ENCODE peak calls at places on chromosomes 13 and 19, in six cellular contexts. D is tibial nerve, B is spleen, H is lower leg skin, G is H54, A is heart left ventricle. R is an unnamed sample.

GRCh38 chr13:26787961-26788360 is 27.4 kb upstream of the GPR12 start:
- DNase-seq in A (no peak), H (no peak), B (no peak), D (no peak), G (no peak), R (no peak)

GRCh38 chr13:109781384-109782065 is 4.9 kb downstream of the IRS2 start:
- DNase-seq in G (no peak), A (no peak), H (peak), B (no peak), D (no peak), R (no peak)

GRCh38 chr19:743168-743687 is 7.7 kb upstream of the MISP start:
- DNase-seq in D (no peak), A (peak), B (no peak), G (no peak), H (no peak), R (no peak)

GRCh38 chr19:54506079-54506478 is 3.4 kb downstream of the LAIR2 start:
- DNase-seq in G (no peak), D (no peak), B (no peak), A (no peak), H (no peak), R (no peak)

GRCh38 chr19:3576696-3577443 is 4.1 kb downstream of the HMG20B start:
- DNase-seq in D (no peak), G (no peak), H (no peak), B (no peak), A (peak), R (no peak)

GRCh38 chr19:6458695-6459355 is 767 bp downstream of the SLC25A23 start:
- DNase-seq in D (no peak), A (no peak), G (no peak), B (no peak), H (no peak), R (no peak)

GRCh38 chr13:58247080-58247479 is 615.5 kb downstream of the PCDH17 start:
- DNase-seq in D (no peak), H (no peak), A (no peak), G (no peak), B (no peak), R (no peak)

GRCh38 chr13:39779337-39780270 is 124.1 kb downstream of the COG6 start:
- DNase-seq in G (no peak), A (no peak), D (peak), B (no peak), H (no peak), R (no peak)

GRCh38 chr19:46404039-46404883 is 9.1 kb downstream of the CCDC8 start:
- DNase-seq in A (peak), G (no peak), D (peak), B (peak), H (no peak), R (no peak)

GRCh38 chr13:110758195-110758594 is 44.7 kb downstream of the ING1 start:
- DNase-seq in A (no peak), B (no peak), D (no peak), G (no peak), H (no peak), R (no peak)

GRCh38 chr19:17584132-17584531 is 28.7 kb downstream of the COLGALT1 start:
- DNase-seq in H (no peak), B (no peak), D (no peak), G (no peak), A (no peak), R (no peak)

GRCh38 chr19:20923077-20923871 is at the start of gene ZNF85:
- DNase-seq in A (peak), H (peak), G (peak), B (peak), D (peak), R (peak)

GRCh38 chr13:27797228-27797624 is 4.9 kb downstream of the GSX1 start:
- DNase-seq in G (no peak), D (no peak), H (no peak), A (no peak), B (no peak), R (no peak)

GRCh38 chr19:14048439-14049153 is 13.3 kb downstream of the PALM3 start:
- DNase-seq in G (peak), D (peak), B (peak), H (no peak), A (no peak), R (no peak)

GRCh38 chr13:39810091-39810877 is 154.8 kb downstream of the COG6 start:
- DNase-seq in A (no peak), H (no peak), G (no peak), B (no peak), D (no peak), R (no peak)

GRCh38 chr13:32883501-32883900 is 132.7 kb upstream of the KL start:
- DNase-seq in G (no peak), H (no peak), A (no peak), B (no peak), D (peak), R (no peak)

GRCh38 chr13:39415403-39415802 is 187.6 kb downstream of the LHFPL6 start:
- DNase-seq in A (peak), B (no peak), D (no peak), H (no peak), G (no peak), R (peak)

GRCh38 chr19:19858751-19859150 is 6.9 kb upstream of the ZNF253 start:
- DNase-seq in D (no peak), G (no peak), B (no peak), H (no peak), A (no peak), R (no peak)

GRCh38 chr19:19865750-19866598 is at the start of gene ZNF253:
- DNase-seq in B (peak), D (peak), H (peak), G (peak), A (peak), R (peak)

GRCh38 chr19:19866599-19867248 is 1.0 kb downstream of the ZNF253 start:
- DNase-seq in A (no peak), B (peak), D (no peak), G (no peak), H (peak), R (no peak)

GRCh38 chr19:19860756-19861390 is 4.8 kb upstream of the ZNF253 start:
- DNase-seq in H (no peak), B (peak), G (no peak), A (no peak), D (no peak), R (peak)
- TF ChIP-seq POLR2A in H (no peak), B (no peak), G (no peak), A (no peak), D (no peak), R (no peak)

GRCh38 chr19:53196777-53197396 is 3.7 kb upstream of the ZNF665 start:
- DNase-seq in H (peak), G (peak), B (peak), A (peak), D (peak), R (peak)
- TF ChIP-seq POLR2A in H (peak), G (peak), B (peak), A (peak), D (peak), R (peak)

DNA sequence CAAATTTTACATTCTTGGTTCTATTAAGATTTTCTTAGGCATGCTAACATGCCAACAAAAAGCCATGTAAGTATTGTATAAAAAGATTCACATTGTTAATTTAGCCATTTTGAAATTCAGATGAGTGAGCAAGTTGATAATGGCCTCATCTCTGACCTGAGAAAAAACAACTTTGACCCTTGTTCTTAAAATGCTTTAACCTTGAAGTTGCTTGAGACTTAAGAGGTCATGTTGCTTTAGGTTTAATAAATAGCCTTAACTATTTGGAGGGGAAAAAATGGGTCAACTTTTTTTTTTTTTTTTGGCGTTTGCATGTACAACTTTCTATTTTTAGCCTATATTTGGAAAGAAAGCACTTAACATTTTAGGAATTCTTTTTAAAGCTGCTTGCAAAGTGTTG is 6.0 kb downstream of the MIR17HG start:
- DNase-seq in D (no peak), G (no peak), A (no peak), H (no peak), B (no peak), R (no peak)
- TF ChIP-seq POLR2A in D (no peak), G (no peak), A (no peak), H (no peak), B (no peak), R (no peak)

GRCh38 chr13:98261165-98261672 is 84.2 kb upstream of the RNF113B start:
- DNase-seq in D (no peak), B (no peak), A (no peak), H (no peak), G (no peak), R (no peak)
- TF ChIP-seq POLR2A in D (no peak), B (no peak), A (no peak), H (no peak), G (no peak), R (no peak)

GRCh38 chr19:35903550-35904179 is 1.3 kb downstream of the HCST start:
- DNase-seq in G (peak), B (peak), H (peak), A (peak), D (peak), R (no peak)
- TF ChIP-seq POLR2A in G (peak), B (peak), H (no peak), A (no peak), D (peak), R (no peak)

GRCh38 chr19:16098416-16098768 is 13.3 kb upstream of the RAB8A start:
- DNase-seq in H (no peak), B (no peak), D (no peak), G (no peak), A (no peak), R (no peak)
- TF ChIP-seq POLR2A in H (no peak), B (no peak), D (no peak), G (no peak), A (no peak), R (no peak)

GRCh38 chr19:41324921-41325639 is 15.1 kb downstream of the CCDC97 start:
- DNase-seq in H (peak), G (peak), B (peak), A (peak), D (no peak), R (no peak)
- TF ChIP-seq POLR2A in H (no peak), G (no peak), B (no peak), A (peak), D (no peak), R (no peak)

R was measured in breast epithelium.